ENCODE peak calls at places on chromosomes 11 and 22, in eight cellular contexts. C is stomach, J is sigmoid colon, T is transverse colon, K is HCT116, D is prostate gland, Y is GM12891, Q is upper lobe of left lung. B is an unnamed sample.

GRCh38 chr22:44410396-44411056 is 87.5 kb downstream of the RTL6 start:
- DNase-seq in C (peak), J (peak), T (no peak), K (no peak), D (no peak), Y (no peak), Q (peak), B (no peak)

GRCh38 chr11:12666905-12667304 is 7.3 kb upstream of the TEAD1 start:
- DNase-seq in C (no peak), J (no peak), T (no peak), K (no peak), D (no peak), Y (no peak), Q (no peak), B (no peak)

GRCh38 chr11:66076561-66076960 is 6.5 kb downstream of the PACS1 start:
- DNase-seq in C (no peak), J (no peak), T (no peak), K (no peak), D (no peak), Y (no peak), Q (no peak), B (no peak)

GRCh38 chr22:26259510-26259909 is 90.2 kb downstream of the SEZ6L start:
- DNase-seq in C (no peak), J (no peak), T (no peak), K (peak), D (no peak), Y (no peak), Q (no peak), B (no peak)

GRCh38 chr11:66216911-66217310 is 51.5 kb upstream of the RAB1B start:
- DNase-seq in C (no peak), J (no peak), T (no peak), K (no peak), D (no peak), Y (no peak), Q (no peak), B (no peak)

GRCh38 chr11:17649696-17650600 is 69.4 kb upstream of the MYOD1 start:
- DNase-seq in C (no peak), J (no peak), T (no peak), K (no peak), D (no peak), Y (no peak), Q (no peak), B (no peak)

GRCh38 chr11:11171854-11172253 is 181.2 kb downstream of the CSNK2A3 start:
- DNase-seq in C (no peak), J (no peak), T (no peak), K (no peak), D (no peak), Y (no peak), Q (no peak), B (no peak)

GRCh38 chr22:22796729-22797128 is 90.9 kb upstream of the IGLL5 start:
- DNase-seq in C (no peak), J (no peak), T (no peak), K (no peak), D (no peak), Y (no peak), Q (no peak), B (no peak)

GRCh38 chr11:122137081-122137793 is 21.2 kb upstream of the BLID start:
- DNase-seq in C (no peak), J (no peak), T (no peak), K (peak), D (no peak), Y (no peak), Q (no peak), B (no peak)

DNA sequence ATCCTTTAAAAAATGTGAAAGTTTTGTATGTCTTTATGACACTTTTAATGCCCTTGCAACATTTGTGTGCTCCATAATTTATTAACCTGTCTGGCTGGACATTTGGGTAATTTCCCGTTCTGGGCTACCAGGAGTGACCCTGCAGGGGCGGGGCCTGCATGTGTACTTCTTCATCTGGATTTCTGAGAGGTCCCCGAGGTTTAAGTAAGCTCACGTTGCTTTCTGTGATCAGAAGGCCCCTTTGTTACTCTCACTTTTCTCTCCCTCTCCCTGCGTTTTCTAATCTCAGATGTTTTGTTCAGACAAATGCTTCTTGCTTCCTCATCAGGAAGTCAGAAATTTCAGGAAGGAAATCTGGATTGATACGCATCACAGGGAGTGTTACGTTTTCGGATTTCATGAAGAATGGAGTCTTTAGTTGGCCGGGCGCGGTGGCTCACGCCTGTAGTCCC is 78.9 kb upstream of the CRYBB3 start:
- DNase-seq in C (peak), J (no peak), T (peak), K (no peak), D (peak), Y (no peak), Q (no peak), B (no peak)
- TF ChIP-seq POLR2AphosphoS5 in C (no peak), J (no peak), T (no peak), K (no peak), D (peak), Y (no peak), Q (no peak), B (no peak)

GRCh38 chr11:6320411-6321207 is at the start of gene CAVIN3:
- DNase-seq in C (peak), J (peak), T (peak), K (peak), D (peak), Y (peak), Q (peak), B (peak)

GRCh38 chr11:6319001-6319878 is 1.1 kb downstream of the CAVIN3 start:
- DNase-seq in C (peak), J (peak), T (peak), K (no peak), D (no peak), Y (no peak), Q (peak), B (no peak)

GRCh38 chr11:6321356-6321755 is 1.1 kb upstream of the CAVIN3 start:
- DNase-seq in C (no peak), J (peak), T (no peak), K (no peak), D (no peak), Y (no peak), Q (no peak), B (peak)

GRCh38 chr11:6321961-6322362 is 1.7 kb upstream of the CAVIN3 start:
- DNase-seq in C (no peak), J (no peak), T (no peak), K (peak), D (no peak), Y (no peak), Q (no peak), B (no peak)

GRCh38 chr11:6319879-6320410 is 356 bp downstream of the CAVIN3 start:
- DNase-seq in C (peak), J (peak), T (peak), K (peak), D (peak), Y (peak), Q (peak), B (peak)
- TF ChIP-seq POLR2A in C (peak), J (no peak), T (no peak), K (peak), D (no peak), Y (no peak), Q (no peak), B (no peak)

GRCh38 chr22:29245626-29246385 is 22.0 kb downstream of the RHBDD3 start:
- DNase-seq in C (peak), J (peak), T (peak), K (peak), D (peak), Y (peak), Q (no peak), B (no peak)
- TF ChIP-seq POLR2AphosphoS5 in C (no peak), J (no peak), T (no peak), K (no peak), D (peak), Y (no peak), Q (no peak), B (no peak)

GRCh38 chr11:6618117-6619020 is 853 bp downstream of the TPP1 start:
- DNase-seq in C (peak), J (peak), T (peak), K (no peak), D (peak), Y (no peak), Q (no peak), B (no peak)
- TF ChIP-seq POLR2A in C (no peak), J (peak), T (peak), K (no peak), D (no peak), Y (no peak), Q (no peak), B (no peak)

GRCh38 chr22:19448076-19448607 is 631 bp upstream of the C22orf39 start:
- DNase-seq in C (peak), J (peak), T (peak), K (no peak), D (peak), Y (peak), Q (no peak), B (no peak)
- TF ChIP-seq POLR2AphosphoS5 in C (no peak), J (no peak), T (no peak), K (no peak), D (no peak), Y (peak), Q (no peak), B (no peak)

GRCh38 chr11:112023104-112023503 is 2.1 kb upstream of the DLAT start:
- DNase-seq in C (no peak), J (no peak), T (no peak), K (no peak), D (no peak), Y (no peak), Q (no peak), B (no peak)

GRCh38 chr11:112025682-112026081 is 474 bp downstream of the DLAT start:
- DNase-seq in C (no peak), J (no peak), T (no peak), K (no peak), D (no peak), Y (peak), Q (no peak), B (no peak)

GRCh38 chr11:112024178-112024777 is 930 bp upstream of the DLAT start:
- DNase-seq in C (no peak), J (no peak), T (no peak), K (no peak), D (no peak), Y (no peak), Q (no peak), B (no peak)

GRCh38 chr11:112029460-112029859 is 4.3 kb downstream of the DLAT start:
- DNase-seq in C (no peak), J (no peak), T (no peak), K (no peak), D (no peak), Y (no peak), Q (no peak), B (no peak)

DNA sequence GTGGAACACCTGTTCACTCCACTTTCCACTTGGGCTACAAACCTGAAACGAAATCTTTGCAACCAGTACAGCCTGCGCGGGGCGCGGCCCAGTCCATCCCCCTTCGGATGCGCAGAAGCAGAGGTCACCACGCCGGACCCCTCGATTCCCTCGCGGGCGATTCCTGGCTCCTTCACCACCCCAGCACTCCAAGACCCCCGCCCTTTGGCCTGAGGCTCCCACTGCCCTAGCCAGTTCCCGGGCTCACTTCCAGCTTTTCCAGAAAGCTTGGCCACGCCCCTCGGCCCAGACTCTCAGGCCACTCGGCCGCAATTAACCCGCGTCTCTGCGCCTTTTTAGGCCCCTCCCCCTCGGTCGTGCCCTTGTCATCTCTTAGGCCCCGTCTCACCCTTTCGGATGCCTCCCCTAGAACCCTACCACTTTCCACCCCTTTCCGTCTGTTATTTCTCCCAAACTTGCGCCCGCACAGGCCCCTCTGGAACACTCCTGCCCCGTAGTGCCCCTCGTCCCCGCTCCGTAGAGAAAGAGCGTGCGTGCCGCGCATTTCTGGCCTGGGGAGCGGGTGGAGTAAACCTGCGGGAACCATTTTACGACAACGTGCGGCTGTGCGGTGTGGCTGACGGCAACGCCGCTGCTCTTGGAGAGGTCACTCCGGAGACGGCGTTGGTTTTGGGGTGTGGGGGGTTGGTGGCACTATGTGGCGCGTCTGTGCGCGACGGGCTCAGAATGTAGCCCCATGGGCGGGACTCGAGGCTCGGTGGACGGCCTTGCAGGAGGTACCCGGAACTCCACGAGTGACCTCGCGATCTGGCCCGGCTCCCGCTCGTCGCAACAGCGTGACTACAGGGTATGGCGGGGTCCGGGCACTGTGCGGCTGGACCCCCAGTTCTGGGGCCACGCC is at the start of gene DLAT:
- DNase-seq in C (peak), J (peak), T (peak), K (peak), D (peak), Y (peak), Q (peak), B (peak)
- TF ChIP-seq POLR2A in C (no peak), J (peak), T (peak), K (peak), D (peak), Y (peak), Q (no peak), B (no peak)

B was measured in suprapubic skin.